ENCODE peak calls at places on chromosomes 2 and 18, in nine cellular contexts. One of them, this sample, is unnamed.

GRCh38 chr2:26904839-26905238 is 56.9 kb downstream of the DPYSL5 start:
- DNase-seq in K562: no peak
- DNase-seq in A549: no peak
- DNase-seq in ovary: no peak
- DNase-seq in GM12878: peak; percentile 24
- DNase-seq in sigmoid colon: no peak
- DNase-seq in SK-N-SH: no peak
- DNase-seq in stomach: no peak
- DNase-seq in HepG2: no peak
- DNase-seq in this sample: no peak

GRCh38 chr2:161426416-161426787 is 10.3 kb downstream of the TBR1 start:
- DNase-seq in GM12878: no peak
- DNase-seq in sigmoid colon: no peak
- DNase-seq in SK-N-SH: peak; percentile 33
- DNase-seq in ovary: no peak
- DNase-seq in A549: no peak
- DNase-seq in K562: no peak
- DNase-seq in stomach: no peak
- DNase-seq in HepG2: no peak
- DNase-seq in this sample: no peak

GRCh38 chr18:10524507-10525425 is 1.1 kb upstream of the NAPG start:
- DNase-seq in sigmoid colon: peak; percentile 80
- DNase-seq in K562: no peak
- DNase-seq in ovary: no peak
- DNase-seq in A549: no peak
- DNase-seq in HepG2: peak; percentile 75
- DNase-seq in GM12878: no peak
- DNase-seq in SK-N-SH: no peak
- DNase-seq in stomach: no peak
- DNase-seq in this sample: no peak

GRCh38 chr2:239075918-239076727 is 228.2 kb downstream of the TWIST2 start:
- DNase-seq in GM12878: no peak
- DNase-seq in K562: no peak
- DNase-seq in SK-N-SH: no peak
- DNase-seq in sigmoid colon: no peak
- DNase-seq in stomach: peak; percentile 77
- DNase-seq in A549: no peak
- DNase-seq in ovary: no peak
- DNase-seq in HepG2: no peak
- DNase-seq in this sample: no peak

GRCh38 chr2:210287301-210287700 is 27.7 kb downstream of the MYL1 start:
- DNase-seq in HepG2: no peak
- DNase-seq in SK-N-SH: no peak
- DNase-seq in A549: no peak
- DNase-seq in stomach: no peak
- DNase-seq in K562: no peak
- DNase-seq in GM12878: no peak
- DNase-seq in sigmoid colon: no peak
- DNase-seq in ovary: no peak
- DNase-seq in this sample: no peak

GRCh38 chr2:9803023-9803805 is 40.1 kb upstream of the TAF1B start:
- DNase-seq in ovary: no peak
- DNase-seq in sigmoid colon: peak; percentile 58
- DNase-seq in SK-N-SH: no peak
- DNase-seq in K562: no peak
- DNase-seq in HepG2: no peak
- DNase-seq in A549: no peak
- DNase-seq in stomach: no peak
- DNase-seq in GM12878: no peak
- DNase-seq in this sample: no peak

GRCh38 chr2:74573747-74574562 is 19.4 kb downstream of the DOK1 start:
- DNase-seq in SK-N-SH: no peak
- DNase-seq in ovary: no peak
- DNase-seq in sigmoid colon: no peak
- DNase-seq in GM12878: peak; percentile 59
- DNase-seq in K562: peak; percentile 70
- DNase-seq in A549: no peak
- DNase-seq in stomach: no peak
- DNase-seq in HepG2: no peak
- DNase-seq in this sample: no peak

GRCh38 chr2:127170452-127171197 is 49.5 kb downstream of the CYP27C1 start:
- DNase-seq in A549: no peak
- DNase-seq in sigmoid colon: peak; percentile 34
- DNase-seq in HepG2: no peak
- DNase-seq in stomach: no peak
- DNase-seq in SK-N-SH: no peak
- DNase-seq in K562: no peak
- DNase-seq in ovary: no peak
- DNase-seq in GM12878: no peak
- DNase-seq in this sample: no peak

GRCh38 chr18:49364821-49365220 is 95.6 kb downstream of the DYM start:
- DNase-seq in SK-N-SH: no peak
- DNase-seq in K562: no peak
- DNase-seq in stomach: no peak
- DNase-seq in HepG2: no peak
- DNase-seq in sigmoid colon: no peak
- DNase-seq in GM12878: no peak
- DNase-seq in A549: no peak
- DNase-seq in ovary: no peak
- DNase-seq in this sample: no peak

GRCh38 chr2:32783468-32783867 is 155.6 kb downstream of the TTC27 start:
- DNase-seq in sigmoid colon: no peak
- DNase-seq in GM12878: no peak
- DNase-seq in K562: no peak
- DNase-seq in HepG2: no peak
- DNase-seq in SK-N-SH: no peak
- DNase-seq in ovary: no peak
- DNase-seq in A549: no peak
- DNase-seq in stomach: no peak
- DNase-seq in this sample: no peak

GRCh38 chr2:28613616-28614501 is 118.0 kb downstream of the PLB1 start:
- DNase-seq in ovary: peak; percentile 20
- DNase-seq in GM12878: no peak
- DNase-seq in sigmoid colon: no peak
- DNase-seq in stomach: no peak
- DNase-seq in SK-N-SH: no peak
- DNase-seq in A549: no peak
- DNase-seq in K562: no peak
- DNase-seq in HepG2: peak; percentile 42
- DNase-seq in this sample: no peak

GRCh38 chr2:28085183-28085582 is 194.7 kb downstream of the BABAM2 start:
- DNase-seq in sigmoid colon: no peak
- DNase-seq in ovary: no peak
- DNase-seq in GM12878: no peak
- DNase-seq in stomach: no peak
- DNase-seq in A549: no peak
- DNase-seq in K562: no peak
- DNase-seq in HepG2: no peak
- DNase-seq in SK-N-SH: no peak
- DNase-seq in this sample: no peak

GRCh38 chr2:50613161-50613560 is 418.8 kb downstream of the NRXN1 start:
- DNase-seq in stomach: no peak
- DNase-seq in sigmoid colon: no peak
- DNase-seq in GM12878: no peak
- DNase-seq in ovary: no peak
- DNase-seq in A549: no peak
- DNase-seq in K562: no peak
- DNase-seq in SK-N-SH: no peak
- DNase-seq in HepG2: no peak
- DNase-seq in this sample: no peak

GRCh38 chr2:51084750-51085149 is 52.8 kb upstream of the NRXN1 start:
- DNase-seq in ovary: no peak
- DNase-seq in SK-N-SH: no peak
- DNase-seq in GM12878: no peak
- DNase-seq in stomach: no peak
- DNase-seq in HepG2: no peak
- DNase-seq in K562: no peak
- DNase-seq in sigmoid colon: no peak
- DNase-seq in A549: no peak
- DNase-seq in this sample: no peak

GRCh38 chr18:79506191-79507075 is 110.7 kb downstream of the NFATC1 start:
- DNase-seq in A549: no peak
- DNase-seq in K562: no peak
- DNase-seq in SK-N-SH: no peak
- DNase-seq in ovary: peak; percentile 40
- DNase-seq in GM12878: no peak
- DNase-seq in stomach: no peak
- DNase-seq in HepG2: no peak
- DNase-seq in sigmoid colon: peak; percentile 86
- DNase-seq in this sample: peak; percentile 63

GRCh38 chr18:12011199-12011961 is 30.1 kb downstream of the IMPA2 start:
- DNase-seq in GM12878: no peak
- DNase-seq in sigmoid colon: no peak
- DNase-seq in ovary: peak; percentile 33
- DNase-seq in SK-N-SH: no peak
- DNase-seq in HepG2: no peak
- DNase-seq in K562: no peak
- DNase-seq in stomach: no peak
- DNase-seq in A549: no peak
- DNase-seq in this sample: no peak

DNA sequence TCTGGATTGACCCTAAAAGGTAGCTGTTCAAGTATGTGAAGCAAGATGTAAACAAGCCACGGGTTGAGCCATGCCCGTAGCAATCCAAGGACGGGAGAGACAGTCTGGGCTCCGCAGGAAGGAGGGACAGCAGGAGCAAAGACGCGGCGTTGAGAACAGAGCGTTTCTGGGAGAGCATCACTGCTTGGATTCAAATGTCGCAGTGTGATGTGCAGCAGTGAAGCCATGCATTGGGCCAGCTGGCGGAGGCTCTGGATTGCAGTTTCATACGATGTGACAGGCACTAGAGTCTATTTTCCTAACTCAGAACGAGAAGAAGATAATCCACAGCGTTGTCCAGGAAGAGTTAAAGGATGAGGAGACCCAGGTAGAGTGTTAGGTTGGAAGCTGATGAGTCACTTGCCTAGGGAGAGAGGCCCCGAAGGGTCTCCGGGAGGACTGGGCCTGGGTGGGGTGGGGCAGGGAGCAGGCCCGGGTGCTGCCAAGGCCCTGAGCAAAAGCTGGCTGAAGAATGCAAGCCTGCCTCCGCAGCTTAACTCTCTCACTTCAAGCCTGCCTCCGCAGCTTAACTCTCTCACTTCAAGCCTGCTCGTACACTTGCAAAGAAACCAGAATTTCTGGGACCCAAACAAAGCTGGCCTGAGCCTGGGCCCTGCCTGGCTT is 17.7 kb upstream of the SEMA4C start:
- DNase-seq in sigmoid colon: peak; percentile 90
- DNase-seq in stomach: no peak
- DNase-seq in HepG2: no peak
- DNase-seq in ovary: peak; percentile 69
- DNase-seq in A549: no peak
- DNase-seq in GM12878: no peak
- DNase-seq in K562: no peak
- DNase-seq in SK-N-SH: no peak
- DNase-seq in this sample: no peak
- H3K4me1 ChIP-seq in sigmoid colon: peaks cover 70% of the 10 kb centered on the region
- H3K4me1 ChIP-seq in stomach: peaks cover 63% of the 10 kb centered on the region
- H3K4me1 ChIP-seq in HepG2: no peaks in the 10 kb centered on the region
- H3K4me1 ChIP-seq in ovary: peaks cover 23% of the 10 kb centered on the region
- H3K4me1 ChIP-seq in A549: peaks cover 8% of the 10 kb centered on the region
- H3K4me1 ChIP-seq in GM12878: no peaks in the 10 kb centered on the region
- H3K4me1 ChIP-seq in K562: peaks cover 86% of the 10 kb centered on the region
- H3K4me1 ChIP-seq in SK-N-SH: no peaks in the 10 kb centered on the region
- H3K4me1 ChIP-seq in this sample: peaks cover 89% of the 10 kb centered on the region

GRCh38 chr2:97742381-97742847 is 29.0 kb downstream of the ZAP70 start:
- DNase-seq in HepG2: no peak
- DNase-seq in A549: no peak
- DNase-seq in SK-N-SH: no peak
- DNase-seq in sigmoid colon: no peak
- DNase-seq in stomach: no peak
- DNase-seq in ovary: no peak
- DNase-seq in K562: no peak
- DNase-seq in GM12878: no peak
- DNase-seq in this sample: no peak
- H3K27ac ChIP-seq in HepG2: no peak overlapping the region
- H3K27ac ChIP-seq in A549: no peak overlapping the region
- H3K27ac ChIP-seq in SK-N-SH: no peak overlapping the region
- H3K27ac ChIP-seq in sigmoid colon: no peak overlapping the region
- H3K27ac ChIP-seq in stomach: no peak overlapping the region
- H3K27ac ChIP-seq in ovary: no peak overlapping the region
- H3K27ac ChIP-seq in K562: no peak overlapping the region
- H3K27ac ChIP-seq in GM12878: no peak overlapping the region
- H3K27ac ChIP-seq in this sample: no peak overlapping the region

GRCh38 chr18:67218556-67218955 is 298.0 kb downstream of the DSEL start:
- DNase-seq in ovary: no peak
- DNase-seq in SK-N-SH: no peak
- DNase-seq in stomach: no peak
- DNase-seq in sigmoid colon: no peak
- DNase-seq in HepG2: no peak
- DNase-seq in GM12878: no peak
- DNase-seq in K562: no peak
- DNase-seq in A549: no peak
- DNase-seq in this sample: no peak
- TF ChIP-seq EP300 in ovary: no peak
- TF ChIP-seq EP300 in SK-N-SH: no peak
- TF ChIP-seq EP300 in stomach: no peak
- TF ChIP-seq EP300 in sigmoid colon: no peak
- TF ChIP-seq EP300 in HepG2: no peak
- TF ChIP-seq EP300 in GM12878: no peak
- TF ChIP-seq EP300 in K562: no peak
- TF ChIP-seq EP300 in A549: no peak
- TF ChIP-seq EP300 in this sample: no peak

GRCh38 chr2:38416296-38417036 is 39.4 kb upstream of the ATL2 start:
- DNase-seq in HepG2: no peak
- DNase-seq in ovary: no peak
- DNase-seq in K562: no peak
- DNase-seq in GM12878: no peak
- DNase-seq in stomach: no peak
- DNase-seq in sigmoid colon: no peak
- DNase-seq in SK-N-SH: no peak
- DNase-seq in A549: no peak
- DNase-seq in this sample: no peak

GRCh38 chr2:38415023-38415422 is 38.0 kb upstream of the ATL2 start:
- DNase-seq in K562: no peak
- DNase-seq in GM12878: no peak
- DNase-seq in SK-N-SH: no peak
- DNase-seq in ovary: no peak
- DNase-seq in sigmoid colon: peak; percentile 9
- DNase-seq in A549: no peak
- DNase-seq in stomach: no peak
- DNase-seq in HepG2: no peak
- DNase-seq in this sample: no peak

GRCh38 chr2:38415761-38416291 is 38.8 kb upstream of the ATL2 start:
- DNase-seq in sigmoid colon: peak; percentile 21
- DNase-seq in K562: no peak
- DNase-seq in HepG2: no peak
- DNase-seq in A549: no peak
- DNase-seq in ovary: no peak
- DNase-seq in stomach: no peak
- DNase-seq in GM12878: no peak
- DNase-seq in SK-N-SH: no peak
- DNase-seq in this sample: no peak

GRCh38 chr2:38421274-38422056 is 44.4 kb upstream of the ATL2 start:
- DNase-seq in HepG2: no peak
- DNase-seq in K562: no peak
- DNase-seq in stomach: no peak
- DNase-seq in sigmoid colon: peak; percentile 38
- DNase-seq in GM12878: no peak
- DNase-seq in SK-N-SH: no peak
- DNase-seq in ovary: no peak
- DNase-seq in A549: no peak
- DNase-seq in this sample: no peak

GRCh38 chr2:38417745-38418689 is 40.9 kb upstream of the ATL2 start:
- DNase-seq in GM12878: no peak
- DNase-seq in ovary: no peak
- DNase-seq in K562: no peak
- DNase-seq in stomach: no peak
- DNase-seq in sigmoid colon: no peak
- DNase-seq in A549: no peak
- DNase-seq in SK-N-SH: no peak
- DNase-seq in HepG2: no peak
- DNase-seq in this sample: no peak
- H3K4me1 ChIP-seq in GM12878: peaks cover 16% of the 10 kb centered on the region
- H3K4me1 ChIP-seq in ovary: no peaks in the 10 kb centered on the region
- H3K4me1 ChIP-seq in K562: no peaks in the 10 kb centered on the region
- H3K4me1 ChIP-seq in stomach: peaks cover 10% of the 10 kb centered on the region
- H3K4me1 ChIP-seq in sigmoid colon: peaks cover 27% of the 10 kb centered on the region
- H3K4me1 ChIP-seq in A549: no peaks in the 10 kb centered on the region
- H3K4me1 ChIP-seq in SK-N-SH: no peaks in the 10 kb centered on the region
- H3K4me1 ChIP-seq in HepG2: peaks cover 46% of the 10 kb centered on the region
- H3K4me1 ChIP-seq in this sample: no peaks in the 10 kb centered on the region

This sample was measured in tibial nerve.